ENCODE peak calls at places on chromosomes 12 and 14, in six cellular contexts. N, Y, J, C, S and R are unnamed samples.

GRCh38 chr14:77026930-77027537 is 1.5 kb downstream of the IRF2BPL start:
- DNase-seq in N (peak; percentile 57), Y (peak; percentile 61), J (peak; percentile 84), C (peak; percentile 83), S (peak; percentile 72), R (peak; percentile 40)

GRCh38 chr12:108633534-108634224 is at the start of gene SELPLG:
- DNase-seq in N (no peak), Y (no peak), J (peak; percentile 94), C (peak; percentile 79), S (peak; percentile 97), R (peak; percentile 56)

GRCh38 chr12:19491863-19492262 is 52.6 kb downstream of the AEBP2 start:
- DNase-seq in N (no peak), Y (no peak), J (no peak), C (no peak), S (no peak), R (no peak)

GRCh38 chr12:51393676-51394545 is 2.7 kb upstream of the GALNT6 start:
- DNase-seq in N (peak; percentile 90), Y (no peak), J (no peak), C (no peak), S (no peak), R (no peak)

GRCh38 chr12:55704824-55705780 is 2.6 kb downstream of the ITGA7 start:
- DNase-seq in N (no peak), Y (no peak), J (no peak), C (peak; percentile 82), S (no peak), R (no peak)

GRCh38 chr12:110657747-110658146 is 31.2 kb downstream of the HVCN1 start:
- DNase-seq in N (no peak), Y (no peak), J (no peak), C (peak; percentile 36), S (no peak), R (no peak)

GRCh38 chr12:100733817-100734593 is 60.6 kb upstream of the ANO4 start:
- DNase-seq in N (peak; percentile 65), Y (no peak), J (no peak), C (no peak), S (no peak), R (no peak)

GRCh38 chr14:101066826-101067508 is 163.4 kb upstream of the RTL1 start:
- DNase-seq in N (no peak), Y (no peak), J (peak; percentile 46), C (peak; percentile 54), S (no peak), R (no peak)

GRCh38 chr12:109500406-109501185 is 23.2 kb downstream of the UBE3B start:
- DNase-seq in N (no peak), Y (no peak), J (no peak), C (no peak), S (no peak), R (no peak)

GRCh38 chr12:124377981-124378509 is 83.2 kb downstream of the RFLNA start:
- DNase-seq in N (no peak), Y (no peak), J (no peak), C (no peak), S (no peak), R (no peak)
- H3K4me1 ChIP-seq in N (peaks cover 33% of the 10 kb centered on the region), Y (peaks cover 4% of the 10 kb centered on the region), J (peaks cover 44% of the 10 kb centered on the region), C (no peaks in the 10 kb centered on the region), S (no peaks in the 10 kb centered on the region), R (peaks cover 46% of the 10 kb centered on the region)

GRCh38 chr12:6962285-6963015 is 8.0 kb downstream of the PHB2 start:
- DNase-seq in N (no peak), Y (peak; percentile 88), J (peak; percentile 88), C (peak; percentile 69), S (no peak), R (no peak)

GRCh38 chr12:6960291-6961277 is 9.4 kb downstream of the PTPN6 start:
- DNase-seq in N (peak; percentile 33), Y (no peak), J (peak; percentile 65), C (no peak), S (peak; percentile 68), R (no peak)

GRCh38 chr12:6963016-6963731 is 7.3 kb downstream of the PHB2 start:
- DNase-seq in N (no peak), Y (peak; percentile 94), J (peak; percentile 96), C (peak; percentile 75), S (no peak), R (no peak)

GRCh38 chr12:6961278-6961694 is 9.2 kb downstream of the PHB2 start:
- DNase-seq in N (no peak), Y (peak; percentile 81), J (peak; percentile 94), C (peak; percentile 87), S (no peak), R (peak; percentile 66)

GRCh38 chr12:6961695-6962284 is 8.7 kb downstream of the PHB2 start:
- DNase-seq in N (peak; percentile 63), Y (peak; percentile 75), J (peak; percentile 89), C (peak; percentile 87), S (peak; percentile 67), R (peak; percentile 72)
- H3K4me1 ChIP-seq in N (peaks cover 4% of the 10 kb centered on the region), Y (peaks cover 27% of the 10 kb centered on the region), J (peaks cover 66% of the 10 kb centered on the region), C (no peaks in the 10 kb centered on the region), S (peaks cover 81% of the 10 kb centered on the region), R (peaks cover 66% of the 10 kb centered on the region)

GRCh38 chr12:92036061-92036620 is 109.5 kb downstream of the BTG1 start:
- DNase-seq in N (no peak), Y (no peak), J (no peak), C (no peak), S (no peak), R (no peak)

GRCh38 chr12:92034083-92034482 is 111.6 kb downstream of the BTG1 start:
- DNase-seq in N (no peak), Y (peak; percentile 16), J (no peak), C (no peak), S (peak; percentile 24), R (no peak)

GRCh38 chr12:92036771-92037453 is 108.7 kb downstream of the BTG1 start:
- DNase-seq in N (peak; percentile 86), Y (no peak), J (no peak), C (no peak), S (no peak), R (no peak)

GRCh38 chr12:92034858-92035401 is 110.7 kb downstream of the BTG1 start:
- DNase-seq in N (peak; percentile 90), Y (peak; percentile 60), J (peak; percentile 62), C (no peak), S (peak; percentile 88), R (peak; percentile 29)

GRCh38 chr12:92035477-92035876 is 110.2 kb downstream of the BTG1 start:
- DNase-seq in N (no peak), Y (no peak), J (no peak), C (no peak), S (no peak), R (no peak)
- H3K4me1 ChIP-seq in N (peaks cover 3% of the 10 kb centered on the region), Y (peaks cover 34% of the 10 kb centered on the region), J (peaks cover 49% of the 10 kb centered on the region), C (no peaks in the 10 kb centered on the region), S (peaks cover 65% of the 10 kb centered on the region), R (peaks cover 32% of the 10 kb centered on the region)

DNA sequence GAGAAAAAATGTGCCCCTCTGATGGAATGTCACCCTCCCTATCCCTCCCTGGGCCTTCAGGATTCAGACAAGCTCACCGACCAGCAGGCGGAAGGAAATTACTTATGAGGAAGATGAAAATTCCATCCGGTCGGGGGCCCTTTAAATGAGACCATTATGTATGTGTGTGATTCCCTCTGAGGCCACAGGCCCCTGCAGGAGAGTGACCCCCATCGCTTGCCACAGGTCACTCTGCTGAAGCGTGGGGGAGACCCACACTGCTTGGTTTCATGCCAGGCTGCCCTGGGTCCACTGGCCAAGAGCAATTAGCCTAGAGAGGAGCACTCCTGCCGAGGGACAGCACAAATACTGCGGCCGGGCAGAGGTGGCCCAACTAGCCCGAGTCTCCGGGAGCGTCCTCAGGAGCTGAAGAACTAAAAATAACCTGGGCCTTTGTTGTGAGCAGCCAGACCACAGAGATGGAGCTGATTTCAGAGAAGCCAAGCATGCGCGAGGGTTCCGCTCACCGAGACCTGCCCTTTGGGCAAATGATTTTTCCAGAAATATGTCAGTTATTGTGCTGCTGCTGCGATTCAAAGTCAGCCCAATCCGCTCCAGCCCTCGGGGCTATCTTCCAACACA is 276.4 kb downstream of the DPF3 start:
- DNase-seq in N (no peak), Y (no peak), J (no peak), C (no peak), S (no peak), R (peak; percentile 67)
- H3K4me1 ChIP-seq in N (peaks cover 13% of the 10 kb centered on the region), Y (no peaks in the 10 kb centered on the region), J (no peaks in the 10 kb centered on the region), C (no peaks in the 10 kb centered on the region), S (no peaks in the 10 kb centered on the region), R (peaks cover 64% of the 10 kb centered on the region)